ENCODE peak calls at places on chromosome 4, in ten cellular contexts. R is heart left ventricle, U is esophagus squamous epithelium, J is lower leg skin, Q is GM12892, D is A549, I is body of pancreas, P is IMR-90, G is K562, Y is tibial nerve. A is an unnamed sample.

GRCh38 chr4:109810580-109811387 is 4.8 kb upstream of the GAR1 start:
- DNase-seq in R (no peak), U (no peak), J (no peak), Q (no peak), D (no peak), I (no peak), P (no peak), G (peak), Y (no peak), A (no peak)

GRCh38 chr4:69054578-69055200 is 41.6 kb upstream of the UGT2B7 start:
- DNase-seq in R (no peak), U (no peak), J (no peak), Q (no peak), D (peak), I (peak), P (peak), G (no peak), Y (no peak), A (peak)

GRCh38 chr4:7422098-7422897 is 12.4 kb downstream of the PSAPL1 start:
- DNase-seq in R (peak), U (no peak), J (peak), Q (no peak), D (no peak), I (no peak), P (no peak), G (no peak), Y (no peak), A (no peak)

GRCh38 chr4:31081375-31081774 is 361.2 kb downstream of the PCDH7 start:
- DNase-seq in R (no peak), U (no peak), J (no peak), Q (no peak), D (no peak), I (no peak), P (peak), G (no peak), Y (no peak), A (no peak)

GRCh38 chr4:138959421-138959820 is 56.2 kb upstream of the NOCT start:
- DNase-seq in R (no peak), U (no peak), J (no peak), Q (no peak), D (no peak), I (no peak), P (peak), G (no peak), Y (no peak), A (no peak)

GRCh38 chr4:949656-950055 is 17.4 kb downstream of the TMEM175 start:
- DNase-seq in R (no peak), U (no peak), J (peak), Q (no peak), D (no peak), I (no peak), P (no peak), G (no peak), Y (no peak), A (no peak)

GRCh38 chr4:11912886-11913285 is 484.2 kb upstream of the HS3ST1 start:
- DNase-seq in R (no peak), U (no peak), J (no peak), Q (no peak), D (peak), I (no peak), P (no peak), G (no peak), Y (no peak), A (peak)

GRCh38 chr4:14054391-14054790 is 426.9 kb upstream of the BOD1L1 start:
- DNase-seq in R (no peak), U (no peak), J (no peak), Q (no peak), D (no peak), I (no peak), P (no peak), G (no peak), Y (no peak), A (no peak)

GRCh38 chr4:8201341-8201781 is 2.3 kb downstream of the SH3TC1 start:
- DNase-seq in R (no peak), U (no peak), J (no peak), Q (peak), D (no peak), I (no peak), P (no peak), G (no peak), Y (no peak), A (no peak)

GRCh38 chr4:112031712-112032328 is 113.4 kb upstream of the FAM241A start:
- DNase-seq in R (no peak), U (no peak), J (no peak), Q (no peak), D (peak), I (peak), P (peak), G (peak), Y (peak), A (no peak)

GRCh38 chr4:8771258-8771590 is 100.4 kb downstream of the HMX1 start:
- DNase-seq in R (peak), U (no peak), J (peak), Q (no peak), D (no peak), I (no peak), P (no peak), G (no peak), Y (no peak), A (no peak)

GRCh38 chr4:19580090-19580489 is 671.6 kb upstream of the SLIT2 start:
- DNase-seq in R (no peak), U (no peak), J (no peak), Q (no peak), D (no peak), I (no peak), P (peak), G (no peak), Y (no peak), A (no peak)

GRCh38 chr4:17447675-17448298 is 64.1 kb downstream of the QDPR start:
- DNase-seq in R (no peak), U (no peak), J (no peak), Q (no peak), D (peak), I (peak), P (peak), G (peak), Y (peak), A (peak)

GRCh38 chr4:55183926-55184599 is 58.7 kb upstream of the KDR start:
- DNase-seq in R (no peak), U (no peak), J (no peak), Q (no peak), D (peak), I (peak), P (peak), G (no peak), Y (peak), A (peak)

GRCh38 chr4:98930311-98930865 is 1.5 kb upstream of the EIF4E start:
- DNase-seq in R (no peak), U (no peak), J (no peak), Q (no peak), D (no peak), I (no peak), P (no peak), G (no peak), Y (no peak), A (no peak)

GRCh38 chr4:98932539-98932938 is 3.6 kb upstream of the EIF4E start:
- DNase-seq in R (no peak), U (no peak), J (no peak), Q (no peak), D (no peak), I (no peak), P (peak), G (no peak), Y (no peak), A (no peak)

GRCh38 chr4:98928131-98928504 is 815 bp downstream of the EIF4E start:
- DNase-seq in R (peak), U (peak), J (peak), Q (peak), D (peak), I (peak), P (peak), G (peak), Y (peak), A (peak)

GRCh38 chr4:98929341-98930267 is 671 bp upstream of the EIF4E start:
- DNase-seq in R (peak), U (no peak), J (peak), Q (peak), D (peak), I (peak), P (peak), G (peak), Y (peak), A (peak)

GRCh38 chr4:98928505-98929340 is at the start of gene EIF4E:
- DNase-seq in R (peak), U (peak), J (peak), Q (peak), D (peak), I (peak), P (peak), G (peak), Y (peak), A (peak)
- TF ChIP-seq POLR2A in R (peak), U (no peak), J (no peak), Q (peak), D (no peak), I (no peak), P (peak), G (peak), Y (no peak), A (peak)

DNA sequence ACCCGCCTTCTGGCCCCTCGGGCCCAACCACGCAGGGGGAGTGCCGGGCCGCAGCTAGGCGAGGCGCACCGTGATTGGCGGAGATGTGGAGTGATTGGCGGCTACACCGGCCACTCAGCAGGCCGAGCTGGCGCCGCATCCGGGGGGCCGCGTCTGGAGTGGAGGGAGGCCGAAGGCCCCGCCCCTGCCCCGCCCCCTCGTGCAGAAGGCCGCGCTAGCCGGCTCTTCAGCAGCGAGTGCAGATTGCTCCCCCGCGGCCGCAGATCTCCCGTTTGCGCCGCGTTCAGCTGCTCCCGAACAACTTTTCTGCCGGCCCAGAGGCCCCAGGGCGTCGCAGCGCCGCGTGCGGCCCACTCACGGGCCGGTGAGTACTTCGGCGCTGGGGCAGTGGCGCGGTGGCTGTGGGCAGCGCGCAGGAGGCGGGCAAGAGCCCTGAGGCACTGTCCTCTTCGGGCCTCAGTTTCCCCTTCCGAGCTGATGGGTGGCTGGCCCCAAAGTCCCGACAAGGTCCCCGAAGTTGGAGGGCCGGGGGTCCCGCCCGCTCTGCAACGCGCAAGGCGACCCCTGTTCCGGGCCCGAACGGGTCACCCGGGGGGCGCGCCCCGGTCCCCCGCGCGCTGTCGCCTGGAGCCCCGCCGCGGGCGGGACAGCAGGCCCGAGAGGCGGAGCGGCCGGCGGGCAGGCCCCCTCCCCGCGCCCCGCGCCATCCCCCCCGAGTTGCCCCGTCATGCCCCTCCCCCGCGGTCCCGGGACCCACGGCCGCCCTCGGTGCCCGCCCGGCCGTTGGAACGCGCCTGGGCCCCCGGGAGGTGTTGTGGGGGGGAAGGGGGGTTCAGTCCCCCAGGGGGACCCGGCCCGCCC is at the start of gene WFS1:
- DNase-seq in R (peak), U (peak), J (peak), Q (peak), D (peak), I (peak), P (peak), G (peak), Y (peak), A (peak)
- TF ChIP-seq POLR2A in R (peak), U (peak), J (no peak), Q (peak), D (peak), I (peak), P (peak), G (no peak), Y (peak), A (peak)

GRCh38 chr4:185693548-185694215 is 118.3 kb downstream of the SORBS2 start:
- DNase-seq in R (no peak), U (no peak), J (no peak), Q (no peak), D (no peak), I (no peak), P (no peak), G (no peak), Y (no peak), A (no peak)
- TF ChIP-seq POLR2A in R (no peak), U (no peak), J (no peak), Q (no peak), D (no peak), I (no peak), P (no peak), G (no peak), Y (no peak), A (no peak)

DNA sequence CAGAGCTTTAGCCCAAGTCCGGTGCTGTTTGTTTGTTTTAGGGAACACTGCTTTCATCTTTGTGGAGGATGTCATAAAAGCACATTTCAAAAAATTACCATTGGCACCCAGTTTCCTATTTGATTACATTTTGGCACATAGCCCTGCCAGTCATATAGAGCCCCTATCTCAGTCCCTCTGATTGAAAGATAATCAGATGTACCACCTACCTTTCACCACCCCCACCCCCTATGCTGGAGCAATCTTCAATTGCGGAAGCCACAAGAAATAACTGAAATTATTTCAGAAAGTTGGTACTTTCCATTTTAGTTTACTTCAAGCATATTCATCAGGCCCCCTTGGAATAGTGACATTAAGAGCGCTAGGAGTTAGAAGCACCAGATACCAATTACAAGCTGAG is 136.7 kb upstream of the RPL34 start:
- DNase-seq in R (no peak), U (no peak), J (no peak), Q (no peak), D (no peak), I (no peak), P (no peak), G (no peak), Y (no peak), A (no peak)
- TF ChIP-seq POLR2A in R (no peak), U (no peak), J (no peak), Q (no peak), D (no peak), I (no peak), P (no peak), G (no peak), Y (no peak), A (no peak)

GRCh38 chr4:2934813-2935761 is 28.1 kb downstream of the NOP14 start:
- DNase-seq in R (peak), U (peak), J (peak), Q (peak), D (peak), I (peak), P (peak), G (peak), Y (peak), A (peak)
- TF ChIP-seq POLR2A in R (peak), U (peak), J (peak), Q (peak), D (peak), I (peak), P (peak), G (peak), Y (peak), A (peak)